ENCODE peak calls at places on chromosomes 5 and 9, in six cellular contexts. One of them, this sample, is unnamed.

GRCh38 chr5:125484272-125485002 is 738.0 kb upstream of the ZNF608 start:
- DNase-seq in heart left ventricle: peak
- DNase-seq in anterior cingulate cortex: peak
- DNase-seq in K562: no peak
- DNase-seq in fibroblast of gingiva: peak
- DNase-seq in A549: peak
- DNase-seq in this sample: no peak

GRCh38 chr5:180785151-180785781 is 17.3 kb downstream of the MGAT1 start:
- DNase-seq in heart left ventricle: no peak
- DNase-seq in anterior cingulate cortex: no peak
- DNase-seq in K562: no peak
- DNase-seq in fibroblast of gingiva: peak
- DNase-seq in A549: no peak
- DNase-seq in this sample: no peak

GRCh38 chr5:116970318-116970717 is 395.7 kb upstream of the SEMA6A start:
- DNase-seq in heart left ventricle: no peak
- DNase-seq in anterior cingulate cortex: no peak
- DNase-seq in K562: no peak
- DNase-seq in fibroblast of gingiva: no peak
- DNase-seq in A549: no peak
- DNase-seq in this sample: no peak

GRCh38 chr5:181173420-181174342 is 26.3 kb downstream of the OR2V2 start:
- DNase-seq in heart left ventricle: no peak
- DNase-seq in anterior cingulate cortex: no peak
- DNase-seq in K562: peak
- DNase-seq in fibroblast of gingiva: peak
- DNase-seq in A549: peak
- DNase-seq in this sample: peak

GRCh38 chr5:179055436-179055835 is 4.7 kb upstream of the ZNF354C start:
- DNase-seq in heart left ventricle: no peak
- DNase-seq in anterior cingulate cortex: no peak
- DNase-seq in K562: no peak
- DNase-seq in fibroblast of gingiva: no peak
- DNase-seq in A549: no peak
- DNase-seq in this sample: peak

GRCh38 chr9:99660191-99660636 is 161.5 kb upstream of the NR4A3 start:
- DNase-seq in heart left ventricle: no peak
- DNase-seq in anterior cingulate cortex: no peak
- DNase-seq in K562: no peak
- DNase-seq in fibroblast of gingiva: no peak
- DNase-seq in A549: no peak
- DNase-seq in this sample: no peak

GRCh38 chr5:137621861-137622823 is 113.7 kb downstream of the KLHL3 start:
- DNase-seq in heart left ventricle: peak
- DNase-seq in anterior cingulate cortex: no peak
- DNase-seq in K562: no peak
- DNase-seq in fibroblast of gingiva: peak
- DNase-seq in A549: no peak
- DNase-seq in this sample: no peak

GRCh38 chr9:138070815-138071214 is 193.2 kb downstream of the CACNA1B start:
- DNase-seq in heart left ventricle: no peak
- DNase-seq in anterior cingulate cortex: no peak
- DNase-seq in K562: no peak
- DNase-seq in fibroblast of gingiva: no peak
- DNase-seq in A549: no peak
- DNase-seq in this sample: no peak

GRCh38 chr9:13213337-13213736 is 66.2 kb downstream of the MPDZ start:
- DNase-seq in heart left ventricle: no peak
- DNase-seq in anterior cingulate cortex: no peak
- DNase-seq in K562: peak
- DNase-seq in fibroblast of gingiva: peak
- DNase-seq in A549: peak
- DNase-seq in this sample: peak

GRCh38 chr5:7331083-7331482 is 64.9 kb upstream of the ADCY2 start:
- DNase-seq in heart left ventricle: no peak
- DNase-seq in anterior cingulate cortex: no peak
- DNase-seq in K562: no peak
- DNase-seq in fibroblast of gingiva: no peak
- DNase-seq in A549: no peak
- DNase-seq in this sample: peak

GRCh38 chr5:151664694-151665583 is 21.8 kb downstream of the SPARC start:
- DNase-seq in heart left ventricle: peak
- DNase-seq in anterior cingulate cortex: no peak
- DNase-seq in K562: no peak
- DNase-seq in fibroblast of gingiva: peak
- DNase-seq in A549: no peak
- DNase-seq in this sample: no peak

GRCh38 chr5:14406554-14406849 is 175.1 kb upstream of the OTULINL start:
- DNase-seq in heart left ventricle: peak
- DNase-seq in anterior cingulate cortex: no peak
- DNase-seq in K562: no peak
- DNase-seq in fibroblast of gingiva: peak
- DNase-seq in A549: no peak
- DNase-seq in this sample: no peak

GRCh38 chr9:123407537-123407828 is 51.5 kb downstream of the CRB2 start:
- DNase-seq in heart left ventricle: no peak
- DNase-seq in anterior cingulate cortex: no peak
- DNase-seq in K562: no peak
- DNase-seq in fibroblast of gingiva: no peak
- DNase-seq in A549: no peak
- DNase-seq in this sample: no peak

GRCh38 chr5:91072891-91073290 is 310.2 kb downstream of the ARRDC3 start:
- DNase-seq in heart left ventricle: no peak
- DNase-seq in anterior cingulate cortex: no peak
- DNase-seq in K562: no peak
- DNase-seq in fibroblast of gingiva: peak
- DNase-seq in A549: no peak
- DNase-seq in this sample: no peak

GRCh38 chr5:65061250-65061973 is 292.7 kb downstream of the CWC27 start:
- DNase-seq in heart left ventricle: no peak
- DNase-seq in anterior cingulate cortex: no peak
- DNase-seq in K562: no peak
- DNase-seq in fibroblast of gingiva: no peak
- DNase-seq in A549: no peak
- DNase-seq in this sample: no peak

GRCh38 chr9:127875306-127875966 is 2.0 kb downstream of the AK1 start:
- DNase-seq in heart left ventricle: no peak
- DNase-seq in anterior cingulate cortex: no peak
- DNase-seq in K562: no peak
- DNase-seq in fibroblast of gingiva: no peak
- DNase-seq in A549: no peak
- DNase-seq in this sample: no peak

GRCh38 chr9:98215821-98216220 is 23.4 kb upstream of the CORO2A start:
- DNase-seq in heart left ventricle: no peak
- DNase-seq in anterior cingulate cortex: no peak
- DNase-seq in K562: no peak
- DNase-seq in fibroblast of gingiva: peak
- DNase-seq in A549: peak
- DNase-seq in this sample: peak

GRCh38 chr5:119315516-119315949 is 40.3 kb upstream of the TNFAIP8 start:
- DNase-seq in heart left ventricle: no peak
- DNase-seq in anterior cingulate cortex: no peak
- DNase-seq in K562: peak
- DNase-seq in fibroblast of gingiva: peak
- DNase-seq in A549: peak
- DNase-seq in this sample: no peak

GRCh38 chr5:150139334-150139733 is 16.3 kb downstream of the PDGFRB start:
- DNase-seq in heart left ventricle: no peak
- DNase-seq in anterior cingulate cortex: no peak
- DNase-seq in K562: no peak
- DNase-seq in fibroblast of gingiva: no peak
- DNase-seq in A549: no peak
- DNase-seq in this sample: no peak

GRCh38 chr5:96905864-96906263 is 29.6 kb downstream of the ERAP2 start:
- DNase-seq in heart left ventricle: no peak
- DNase-seq in anterior cingulate cortex: no peak
- DNase-seq in K562: no peak
- DNase-seq in fibroblast of gingiva: no peak
- DNase-seq in A549: no peak
- DNase-seq in this sample: no peak

GRCh38 chr9:125409217-125409636 is 147.6 kb downstream of the GAPVD1 start:
- DNase-seq in heart left ventricle: no peak
- DNase-seq in anterior cingulate cortex: no peak
- DNase-seq in K562: peak
- DNase-seq in fibroblast of gingiva: no peak
- DNase-seq in A549: no peak
- DNase-seq in this sample: peak

GRCh38 chr9:14366071-14366470 is 52.1 kb upstream of the NFIB start:
- DNase-seq in heart left ventricle: peak
- DNase-seq in anterior cingulate cortex: no peak
- DNase-seq in K562: no peak
- DNase-seq in fibroblast of gingiva: peak
- DNase-seq in A549: no peak
- DNase-seq in this sample: no peak

GRCh38 chr5:61582421-61582820 is 250.4 kb downstream of the ZSWIM6 start:
- DNase-seq in heart left ventricle: no peak
- DNase-seq in anterior cingulate cortex: no peak
- DNase-seq in K562: no peak
- DNase-seq in fibroblast of gingiva: no peak
- DNase-seq in A549: no peak
- DNase-seq in this sample: no peak

GRCh38 chr9:128164332-128164885 is 4.3 kb downstream of the BBLN start:
- DNase-seq in heart left ventricle: no peak
- DNase-seq in anterior cingulate cortex: no peak
- DNase-seq in K562: no peak
- DNase-seq in fibroblast of gingiva: no peak
- DNase-seq in A549: no peak
- DNase-seq in this sample: no peak

GRCh38 chr9:20835364-20836286 is 151.6 kb downstream of the FOCAD start:
- DNase-seq in heart left ventricle: no peak
- DNase-seq in anterior cingulate cortex: no peak
- DNase-seq in K562: no peak
- DNase-seq in fibroblast of gingiva: peak
- DNase-seq in A549: no peak
- DNase-seq in this sample: no peak

GRCh38 chr9:36995927-36996471 is 38.1 kb downstream of the PAX5 start:
- DNase-seq in heart left ventricle: peak
- DNase-seq in anterior cingulate cortex: peak
- DNase-seq in K562: peak
- DNase-seq in fibroblast of gingiva: peak
- DNase-seq in A549: peak
- DNase-seq in this sample: peak

GRCh38 chr9:109574061-109574882 is 76.2 kb upstream of the PTPN3 start:
- DNase-seq in heart left ventricle: no peak
- DNase-seq in anterior cingulate cortex: peak
- DNase-seq in K562: peak
- DNase-seq in fibroblast of gingiva: peak
- DNase-seq in A549: peak
- DNase-seq in this sample: peak

GRCh38 chr5:59360130-59360555 is 533.4 kb downstream of the PDE4D start:
- DNase-seq in heart left ventricle: no peak
- DNase-seq in anterior cingulate cortex: no peak
- DNase-seq in K562: no peak
- DNase-seq in fibroblast of gingiva: peak
- DNase-seq in A549: no peak
- DNase-seq in this sample: peak

GRCh38 chr9:135702002-135702721 is at the start of gene KCNT1:
- DNase-seq in heart left ventricle: no peak
- DNase-seq in anterior cingulate cortex: no peak
- DNase-seq in K562: peak
- DNase-seq in fibroblast of gingiva: no peak
- DNase-seq in A549: peak
- DNase-seq in this sample: peak

GRCh38 chr9:136436055-136436634 is 3.5 kb downstream of the INPP5E start:
- DNase-seq in heart left ventricle: no peak
- DNase-seq in anterior cingulate cortex: no peak
- DNase-seq in K562: no peak
- DNase-seq in fibroblast of gingiva: no peak
- DNase-seq in A549: no peak
- DNase-seq in this sample: no peak

GRCh38 chr5:111254613-111255012 is 30.4 kb downstream of the CAMK4 start:
- DNase-seq in heart left ventricle: no peak
- DNase-seq in anterior cingulate cortex: no peak
- DNase-seq in K562: no peak
- DNase-seq in fibroblast of gingiva: no peak
- DNase-seq in A549: no peak
- DNase-seq in this sample: no peak

GRCh38 chr5:99000221-99000620 is 71.4 kb upstream of the CHD1 start:
- DNase-seq in heart left ventricle: no peak
- DNase-seq in anterior cingulate cortex: no peak
- DNase-seq in K562: no peak
- DNase-seq in fibroblast of gingiva: no peak
- DNase-seq in A549: no peak
- DNase-seq in this sample: no peak

This sample was measured in GM23338.